ENCODE peak calls at places on chromosomes 3 and 15, in five cellular contexts. One of them, this sample, is unnamed.

GRCh38 chr15:85620321-85621044 is 174.2 kb downstream of the KLHL25 start:
- DNase-seq in neural progenitor cell: no peak
- DNase-seq in OCI-LY7: no peak
- DNase-seq in mesenchymal stem cell: peak
- DNase-seq in PC-9: no peak
- DNase-seq in this sample: no peak

GRCh38 chr15:101256756-101257155 is 4.9 kb upstream of the CHSY1 start:
- DNase-seq in PC-9: no peak
- DNase-seq in OCI-LY7: peak
- DNase-seq in neural progenitor cell: no peak
- DNase-seq in mesenchymal stem cell: no peak
- DNase-seq in this sample: no peak

GRCh38 chr15:29936353-29937049 is 114.2 kb upstream of the TJP1 start:
- DNase-seq in mesenchymal stem cell: no peak
- DNase-seq in PC-9: no peak
- DNase-seq in neural progenitor cell: no peak
- DNase-seq in OCI-LY7: no peak
- DNase-seq in this sample: no peak

GRCh38 chr15:51180009-51180408 is 85.3 kb upstream of the TNFAIP8L3 start:
- DNase-seq in PC-9: no peak
- DNase-seq in OCI-LY7: no peak
- DNase-seq in mesenchymal stem cell: no peak
- DNase-seq in neural progenitor cell: no peak
- DNase-seq in this sample: no peak

GRCh38 chr3:196969660-196970546 is 1.3 kb upstream of the PIGZ start:
- DNase-seq in mesenchymal stem cell: peak
- DNase-seq in neural progenitor cell: peak
- DNase-seq in PC-9: no peak
- DNase-seq in OCI-LY7: peak
- DNase-seq in this sample: no peak

GRCh38 chr3:101284757-101285156 is 35.6 kb downstream of the IMPG2 start:
- DNase-seq in OCI-LY7: no peak
- DNase-seq in mesenchymal stem cell: no peak
- DNase-seq in neural progenitor cell: no peak
- DNase-seq in PC-9: no peak
- DNase-seq in this sample: no peak

GRCh38 chr3:139326707-139327106 is 17.1 kb upstream of the MRPS22 start:
- DNase-seq in OCI-LY7: no peak
- DNase-seq in PC-9: no peak
- DNase-seq in neural progenitor cell: no peak
- DNase-seq in mesenchymal stem cell: no peak
- DNase-seq in this sample: no peak

GRCh38 chr3:5231536-5231935 is 44.0 kb downstream of the EDEM1 start:
- DNase-seq in OCI-LY7: no peak
- DNase-seq in neural progenitor cell: no peak
- DNase-seq in PC-9: no peak
- DNase-seq in mesenchymal stem cell: no peak
- DNase-seq in this sample: no peak

GRCh38 chr3:187063286-187064081 is 75.8 kb downstream of the RPL39L start:
- DNase-seq in OCI-LY7: peak
- DNase-seq in neural progenitor cell: no peak
- DNase-seq in mesenchymal stem cell: no peak
- DNase-seq in PC-9: peak
- DNase-seq in this sample: no peak

GRCh38 chr3:185687479-185687878 is 101.4 kb downstream of the SENP2 start:
- DNase-seq in PC-9: peak
- DNase-seq in mesenchymal stem cell: no peak
- DNase-seq in neural progenitor cell: no peak
- DNase-seq in OCI-LY7: no peak
- DNase-seq in this sample: no peak

GRCh38 chr15:69593488-69593887 is 140.9 kb downstream of the RPLP1 start:
- DNase-seq in OCI-LY7: no peak
- DNase-seq in mesenchymal stem cell: no peak
- DNase-seq in PC-9: no peak
- DNase-seq in neural progenitor cell: no peak
- DNase-seq in this sample: no peak

GRCh38 chr15:69591905-69592508 is 139.4 kb downstream of the RPLP1 start:
- DNase-seq in PC-9: peak
- DNase-seq in OCI-LY7: no peak
- DNase-seq in mesenchymal stem cell: no peak
- DNase-seq in neural progenitor cell: no peak
- DNase-seq in this sample: no peak

GRCh38 chr15:69592954-69593353 is 140.3 kb downstream of the RPLP1 start:
- DNase-seq in OCI-LY7: no peak
- DNase-seq in PC-9: no peak
- DNase-seq in neural progenitor cell: no peak
- DNase-seq in mesenchymal stem cell: no peak
- DNase-seq in this sample: no peak

GRCh38 chr15:69595009-69595825 is 142.6 kb downstream of the RPLP1 start:
- DNase-seq in PC-9: peak
- DNase-seq in mesenchymal stem cell: peak
- DNase-seq in neural progenitor cell: no peak
- DNase-seq in OCI-LY7: no peak
- DNase-seq in this sample: no peak

GRCh38 chr15:69593981-69594966 is 141.7 kb downstream of the RPLP1 start:
- DNase-seq in neural progenitor cell: no peak
- DNase-seq in mesenchymal stem cell: no peak
- DNase-seq in OCI-LY7: no peak
- DNase-seq in PC-9: peak
- DNase-seq in this sample: no peak
- H3K4me2 ChIP-seq in neural progenitor cell: no peak
- H3K4me2 ChIP-seq in mesenchymal stem cell: no peak
- H3K4me2 ChIP-seq in OCI-LY7: no peak
- H3K4me2 ChIP-seq in PC-9: peak
- H3K4me2 ChIP-seq in this sample: peak

GRCh38 chr3:36893137-36893557 is 51.7 kb downstream of the TRANK1 start:
- DNase-seq in neural progenitor cell: no peak
- DNase-seq in mesenchymal stem cell: peak
- DNase-seq in PC-9: no peak
- DNase-seq in OCI-LY7: peak
- DNase-seq in this sample: no peak

GRCh38 chr3:36892457-36893136 is 52.3 kb downstream of the TRANK1 start:
- DNase-seq in OCI-LY7: no peak
- DNase-seq in mesenchymal stem cell: no peak
- DNase-seq in PC-9: no peak
- DNase-seq in neural progenitor cell: no peak
- DNase-seq in this sample: no peak

GRCh38 chr3:36894924-36895323 is 49.9 kb downstream of the TRANK1 start:
- DNase-seq in PC-9: no peak
- DNase-seq in OCI-LY7: peak
- DNase-seq in mesenchymal stem cell: no peak
- DNase-seq in neural progenitor cell: no peak
- DNase-seq in this sample: no peak

GRCh38 chr3:36890261-36890660 is 54.6 kb downstream of the TRANK1 start:
- DNase-seq in PC-9: no peak
- DNase-seq in mesenchymal stem cell: no peak
- DNase-seq in neural progenitor cell: peak
- DNase-seq in OCI-LY7: no peak
- DNase-seq in this sample: no peak

DNA sequence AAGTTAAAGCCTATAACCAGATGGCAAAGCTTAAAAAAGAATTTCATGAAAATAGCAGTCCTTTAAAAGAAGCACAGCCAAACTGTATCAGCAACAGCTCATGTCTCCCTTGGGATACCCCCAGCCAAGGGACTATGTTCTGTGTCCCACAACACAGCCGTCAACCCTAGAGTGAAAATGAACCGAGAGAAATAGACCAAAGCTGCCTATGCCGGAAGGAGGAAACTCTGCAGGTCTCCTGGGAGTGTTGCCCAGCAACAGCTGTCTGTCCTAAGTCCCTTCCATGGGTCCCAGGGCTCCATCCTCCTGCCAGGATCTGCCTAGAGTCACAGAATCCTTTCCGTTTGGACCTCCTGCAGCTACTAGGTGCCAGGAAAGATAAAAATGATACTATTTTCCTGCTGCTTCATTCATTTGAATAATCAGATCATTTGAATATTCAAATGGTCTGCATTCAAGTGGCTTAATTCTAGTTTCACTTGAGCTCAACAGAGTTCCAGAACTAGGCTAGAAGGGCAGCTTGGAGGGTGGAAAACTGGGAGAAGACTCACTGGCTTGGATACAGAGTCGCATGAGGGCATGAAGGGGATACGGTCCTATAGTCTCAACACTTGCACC is 53.1 kb downstream of the TRANK1 start:
- DNase-seq in OCI-LY7: peak
- DNase-seq in PC-9: no peak
- DNase-seq in neural progenitor cell: no peak
- DNase-seq in mesenchymal stem cell: no peak
- DNase-seq in this sample: no peak
- H3K4me3 ChIP-seq in OCI-LY7: peak
- H3K4me3 ChIP-seq in PC-9: no peak
- H3K4me3 ChIP-seq in neural progenitor cell: no peak
- H3K4me3 ChIP-seq in mesenchymal stem cell: no peak
- H3K4me3 ChIP-seq in this sample: no peak

DNA sequence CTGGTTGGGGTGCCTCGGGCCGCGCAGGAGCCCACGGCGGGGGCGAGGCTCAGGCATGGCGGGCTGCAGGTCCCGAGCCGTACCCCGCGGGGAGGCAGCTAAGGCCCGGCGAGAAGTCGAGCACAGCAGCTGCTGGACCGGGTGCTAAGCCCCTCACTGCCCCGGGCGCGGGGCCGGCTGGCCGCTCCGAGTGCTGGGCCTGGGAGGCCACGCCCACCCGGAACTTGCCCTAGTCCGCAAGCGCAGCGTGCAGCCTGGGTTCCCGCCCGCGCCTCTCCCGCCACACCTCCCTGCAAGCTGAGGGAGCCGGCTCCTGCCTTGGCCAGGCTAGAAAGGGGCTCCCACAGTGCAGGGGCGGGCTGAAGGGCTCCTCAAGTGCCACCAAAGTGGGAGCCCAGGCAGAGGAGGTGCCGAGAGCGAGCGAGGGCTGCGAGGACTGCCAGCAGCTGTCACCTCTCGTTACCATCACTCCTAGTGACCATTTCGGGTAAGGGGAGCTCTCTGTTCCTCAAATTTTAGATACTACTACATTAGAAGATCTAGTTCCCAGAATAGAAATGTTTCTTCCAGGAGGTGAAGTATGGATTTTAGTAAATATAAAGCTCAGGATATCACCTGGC is 417.0 kb upstream of the AGTR1 start:
- DNase-seq in neural progenitor cell: no peak
- DNase-seq in PC-9: no peak
- DNase-seq in mesenchymal stem cell: no peak
- DNase-seq in OCI-LY7: no peak
- DNase-seq in this sample: no peak
- H2AFZ ChIP-seq in neural progenitor cell: no peak
- H2AFZ ChIP-seq in PC-9: no peak
- H2AFZ ChIP-seq in mesenchymal stem cell: no peak
- H2AFZ ChIP-seq in OCI-LY7: no peak
- H2AFZ ChIP-seq in this sample: no peak

GRCh38 chr3:132344666-132345280 is 27.6 kb downstream of the ACP3 start:
- DNase-seq in mesenchymal stem cell: peak
- DNase-seq in PC-9: peak
- DNase-seq in neural progenitor cell: no peak
- DNase-seq in OCI-LY7: no peak
- DNase-seq in this sample: no peak

GRCh38 chr3:132342183-132342582 is 25.0 kb downstream of the ACP3 start:
- DNase-seq in neural progenitor cell: peak
- DNase-seq in OCI-LY7: no peak
- DNase-seq in PC-9: no peak
- DNase-seq in mesenchymal stem cell: no peak
- DNase-seq in this sample: no peak

GRCh38 chr3:132342615-132343014 is 25.4 kb downstream of the ACP3 start:
- DNase-seq in neural progenitor cell: no peak
- DNase-seq in mesenchymal stem cell: no peak
- DNase-seq in PC-9: no peak
- DNase-seq in OCI-LY7: no peak
- DNase-seq in this sample: no peak

GRCh38 chr3:132341746-132342145 is 24.5 kb downstream of the ACP3 start:
- DNase-seq in OCI-LY7: no peak
- DNase-seq in mesenchymal stem cell: no peak
- DNase-seq in neural progenitor cell: no peak
- DNase-seq in PC-9: no peak
- DNase-seq in this sample: no peak

DNA sequence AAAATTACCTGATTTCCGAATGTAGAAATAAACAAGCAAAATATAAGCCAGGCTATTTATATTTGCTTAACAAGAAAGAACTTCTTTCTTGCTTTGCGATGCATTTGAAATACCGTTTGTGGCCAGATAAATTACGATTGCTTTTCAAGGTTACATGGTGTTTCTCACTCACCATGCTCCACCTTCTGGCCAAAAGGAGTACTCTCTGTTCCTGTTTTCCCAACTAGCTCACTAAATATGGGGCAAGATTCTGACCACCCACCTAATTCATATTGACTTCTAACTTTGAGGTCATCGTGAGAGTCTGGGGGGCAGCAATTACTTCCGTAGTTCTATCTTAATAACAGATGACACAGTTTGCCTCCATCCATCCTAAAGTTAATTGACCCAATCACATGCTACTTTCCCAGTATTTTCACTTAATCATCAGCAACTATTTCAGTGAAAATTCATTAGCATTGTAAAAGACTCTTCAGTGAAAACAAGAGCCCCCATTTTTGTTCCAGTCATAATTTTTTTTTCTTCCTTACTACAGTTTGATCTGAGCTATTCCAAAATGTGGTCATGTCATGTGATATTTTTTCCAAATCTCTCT is 25.9 kb downstream of the ACP3 start:
- DNase-seq in mesenchymal stem cell: peak
- DNase-seq in PC-9: peak
- DNase-seq in neural progenitor cell: peak
- DNase-seq in OCI-LY7: peak
- DNase-seq in this sample: peak
- H3K4me2 ChIP-seq in mesenchymal stem cell: no peak
- H3K4me2 ChIP-seq in PC-9: peak
- H3K4me2 ChIP-seq in neural progenitor cell: no peak
- H3K4me2 ChIP-seq in OCI-LY7: peak
- H3K4me2 ChIP-seq in this sample: no peak

This sample was measured in keratinocyte.